ENCODE peak calls at places on chromosomes 5 and 9, in five cellular contexts. S is HepG2, P is K562, X is IMR-90, R is GM12878. C is an unnamed sample.

GRCh38 chr5:111792659-111793058 is 35.7 kb upstream of the NREP start:
- DNase-seq in S (no peak), P (no peak), X (peak), R (no peak), C (no peak)

GRCh38 chr5:71969464-71969863 is 137.8 kb upstream of the MAP1B start:
- DNase-seq in S (no peak), P (no peak), X (no peak), R (no peak), C (no peak)

GRCh38 chr9:111961011-111961410 is 64.4 kb downstream of the UGCG start:
- DNase-seq in S (no peak), P (no peak), X (peak), R (no peak), C (no peak)

GRCh38 chr5:155529366-155529765 is 515.8 kb downstream of the KIF4B start:
- DNase-seq in S (no peak), P (no peak), X (no peak), R (no peak), C (no peak)

GRCh38 chr5:161547573-161548471 is 1.3 kb upstream of the GABRB2 start:
- DNase-seq in S (no peak), P (no peak), X (no peak), R (no peak), C (peak)

GRCh38 chr9:127931092-127931881 is 710 bp upstream of the PIP5KL1 start:
- DNase-seq in S (peak), P (peak), X (peak), R (no peak), C (peak)

GRCh38 chr5:56037531-56038010 is 42.8 kb upstream of the IL6ST start:
- DNase-seq in S (no peak), P (peak), X (no peak), R (no peak), C (no peak)

GRCh38 chr9:137972355-137972987 is 94.9 kb downstream of the CACNA1B start:
- DNase-seq in S (no peak), P (no peak), X (no peak), R (no peak), C (no peak)

GRCh38 chr5:147675168-147675567 is 107.4 kb downstream of the JAKMIP2 start:
- DNase-seq in S (peak), P (no peak), X (no peak), R (no peak), C (no peak)

GRCh38 chr9:121889990-121890563 is 203.0 kb downstream of the TTLL11 start:
- DNase-seq in S (no peak), P (no peak), X (peak), R (no peak), C (no peak)

GRCh38 chr5:181051841-181052525 is 11.9 kb downstream of the BTNL9 start:
- DNase-seq in S (no peak), P (no peak), X (no peak), R (no peak), C (no peak)

GRCh38 chr9:127578952-127579853 is 32.9 kb upstream of the STXBP1 start:
- DNase-seq in S (peak), P (peak), X (peak), R (peak), C (peak)

GRCh38 chr5:34507948-34508347 is 148.2 kb upstream of the RAI14 start:
- DNase-seq in S (no peak), P (no peak), X (no peak), R (no peak), C (no peak)

GRCh38 chr5:81750308-81751008 is 439 bp downstream of the SSBP2 start:
- DNase-seq in S (no peak), P (no peak), X (no peak), R (no peak), C (peak)

GRCh38 chr9:76773051-76773450 is 8.8 kb downstream of the PCA3 start:
- DNase-seq in S (no peak), P (no peak), X (no peak), R (no peak), C (no peak)

GRCh38 chr5:41793156-41793770 is 77.0 kb downstream of the OXCT1 start:
- DNase-seq in S (no peak), P (no peak), X (peak), R (no peak), C (no peak)

GRCh38 chr5:115573133-115573532 is 28.6 kb upstream of the FEM1C start:
- DNase-seq in S (no peak), P (no peak), X (peak), R (no peak), C (no peak)

GRCh38 chr9:18349530-18349929 is 124.4 kb upstream of the ADAMTSL1 start:
- DNase-seq in S (no peak), P (no peak), X (no peak), R (no peak), C (no peak)

GRCh38 chr5:141713616-141714309 is 31.7 kb upstream of the ARAP3 start:
- DNase-seq in S (peak), P (no peak), X (no peak), R (no peak), C (peak)

GRCh38 chr5:80763873-80764647 is 109.3 kb upstream of the DHFR start:
- DNase-seq in S (no peak), P (no peak), X (peak), R (no peak), C (no peak)

GRCh38 chr5:40570408-40571129 is 109.1 kb upstream of the PTGER4 start:
- DNase-seq in S (no peak), P (no peak), X (peak), R (peak), C (peak)

GRCh38 chr5:124628251-124628650 is 118.2 kb downstream of the ZNF608 start:
- DNase-seq in S (no peak), P (no peak), X (peak), R (no peak), C (no peak)

GRCh38 chr5:59584858-59585846 is 308.4 kb downstream of the PDE4D start:
- DNase-seq in S (no peak), P (no peak), X (no peak), R (no peak), C (no peak)

GRCh38 chr9:15353892-15354291 is 46.9 kb upstream of the TTC39B start:
- DNase-seq in S (no peak), P (no peak), X (no peak), R (no peak), C (no peak)

DNA sequence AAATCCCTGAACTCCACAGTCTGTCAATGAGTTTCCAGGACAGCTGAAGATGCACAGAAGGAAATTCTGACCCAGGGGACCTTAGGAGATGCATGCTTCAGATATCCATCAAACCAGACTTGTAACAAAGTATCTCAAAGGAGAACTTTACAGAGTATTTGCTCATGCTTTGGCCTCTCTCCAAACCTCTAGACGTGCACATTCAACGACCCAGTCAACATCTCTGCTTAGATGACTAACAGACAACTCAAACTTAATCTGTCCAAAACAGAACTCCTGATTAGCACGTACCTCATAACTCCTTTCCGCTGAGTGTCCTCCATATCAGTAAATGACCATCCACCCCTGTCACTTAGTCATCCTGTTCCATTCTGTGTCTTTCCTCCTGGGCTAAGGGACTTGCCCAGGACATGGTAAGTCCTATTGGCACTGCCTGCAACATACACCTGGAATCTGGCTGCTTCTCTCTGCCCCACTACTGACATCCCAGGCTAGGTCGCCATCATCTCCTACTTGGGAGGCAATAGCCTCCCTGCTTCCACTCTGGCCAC is 107.4 kb downstream of the LMNB1 start:
- DNase-seq in S (no peak), P (peak), X (peak), R (no peak), C (no peak)
- TF ChIP-seq POLR2A in S (no peak), P (peak), X (no peak), R (no peak), C (no peak)

GRCh38 chr5:62596691-62597090 is 18.1 kb downstream of the LRRC70 start:
- DNase-seq in S (no peak), P (no peak), X (peak), R (no peak), C (no peak)

GRCh38 chr5:62596096-62596495 is 17.5 kb downstream of the LRRC70 start:
- DNase-seq in S (no peak), P (no peak), X (peak), R (no peak), C (no peak)

GRCh38 chr5:62603934-62604333 is 25.3 kb downstream of the LRRC70 start:
- DNase-seq in S (no peak), P (no peak), X (peak), R (no peak), C (no peak)

GRCh38 chr5:62597314-62597713 is 18.7 kb downstream of the LRRC70 start:
- DNase-seq in S (no peak), P (no peak), X (no peak), R (no peak), C (no peak)

DNA sequence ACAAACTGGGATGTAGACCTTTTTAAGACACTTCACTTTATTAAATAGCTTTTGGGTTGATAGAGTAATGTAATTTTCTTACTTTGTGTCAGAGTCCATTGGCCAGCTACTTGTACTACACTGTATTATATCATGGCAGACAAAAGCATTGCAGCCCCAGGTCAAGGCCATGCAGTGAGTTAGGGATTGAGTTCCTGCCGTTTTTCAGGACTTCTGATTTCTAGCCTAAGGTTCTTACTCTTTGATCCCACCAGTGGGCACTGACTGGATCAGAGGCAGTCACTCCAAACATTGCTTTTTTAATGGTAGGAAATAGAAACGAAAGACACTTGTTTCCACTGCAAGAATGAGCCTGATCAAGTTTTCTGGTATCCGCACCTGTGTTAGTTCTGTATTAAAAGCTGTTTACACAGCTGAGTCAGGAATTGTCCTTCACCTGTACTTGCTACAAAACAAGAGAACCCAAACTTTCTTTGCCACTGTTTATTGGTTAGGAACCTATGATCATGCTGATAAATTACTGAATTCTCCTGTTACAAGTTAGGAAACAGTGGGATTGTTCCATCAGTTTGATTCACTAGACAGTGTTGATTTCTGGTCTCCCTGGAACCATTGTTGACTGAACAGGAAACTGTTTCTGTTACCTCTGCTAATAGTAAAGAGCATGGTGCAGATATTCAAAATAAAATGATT is 22.1 kb downstream of the LRRC70 start:
- DNase-seq in S (peak), P (no peak), X (no peak), R (no peak), C (no peak)
- TF ChIP-seq SMC3 in S (no peak), P (no peak), X (no peak), R (no peak), C (no peak)

GRCh38 chr5:178137991-178138390 is 7.2 kb downstream of the RMND5B start:
- DNase-seq in S (no peak), P (no peak), X (no peak), R (no peak), C (no peak)
- TF ChIP-seq POLR2A in S (no peak), P (no peak), X (no peak), R (peak), C (no peak)

GRCh38 chr9:104075801-104076753 is 18.0 kb upstream of the SMC2 start:
- DNase-seq in S (no peak), P (no peak), X (peak), R (no peak), C (no peak)
- TF ChIP-seq SMC3 in S (no peak), P (no peak), X (no peak), R (no peak), C (no peak)

DNA sequence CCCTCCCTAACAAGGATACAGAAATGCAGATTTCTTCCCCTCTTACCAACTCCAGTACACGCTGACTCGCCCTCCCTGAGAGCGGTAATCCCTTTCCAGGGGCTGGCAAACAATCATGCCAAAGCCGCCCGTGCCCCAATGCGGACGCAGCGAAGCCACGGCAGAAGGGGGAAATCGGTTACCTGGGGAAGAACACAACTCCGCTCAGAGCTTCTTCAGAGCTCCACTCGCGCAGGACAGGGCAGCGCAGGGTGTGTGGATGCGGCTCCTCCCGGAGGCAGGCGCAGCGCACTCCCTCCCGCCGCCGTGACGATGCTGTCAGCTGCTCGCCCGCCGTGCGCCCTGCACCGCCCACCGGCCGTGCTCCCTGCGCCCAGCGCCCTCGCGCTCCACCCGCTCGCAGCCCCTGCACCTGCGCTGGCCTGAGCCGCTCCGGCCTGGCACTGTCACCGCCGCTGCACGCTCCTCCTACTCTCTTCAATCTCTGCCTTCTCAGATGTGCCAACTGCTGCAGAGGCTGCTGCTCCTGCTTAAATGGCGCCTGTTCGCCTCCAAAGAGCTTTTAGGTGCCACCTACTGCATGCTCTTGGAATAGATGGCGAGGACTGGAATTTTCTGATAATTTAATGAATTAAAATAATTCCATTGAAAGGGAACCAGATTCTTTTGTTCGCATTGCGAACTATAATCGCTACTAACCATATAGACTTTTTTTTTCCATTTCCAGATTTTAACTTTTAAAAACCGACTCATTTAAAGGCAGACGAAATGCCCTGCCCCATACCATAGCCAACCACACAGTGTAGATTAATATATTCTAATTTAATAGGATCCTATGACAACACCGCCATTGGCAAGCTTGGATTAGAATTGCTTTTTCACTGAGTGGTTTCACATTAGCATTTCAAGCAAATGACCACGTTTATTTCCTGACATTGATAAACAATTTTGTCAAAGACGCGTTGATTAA is at the start of gene DIRAS2:
- DNase-seq in S (no peak), P (no peak), X (peak), R (no peak), C (peak)
- TF ChIP-seq POLR2A in S (no peak), P (no peak), X (no peak), R (no peak), C (no peak)

DNA sequence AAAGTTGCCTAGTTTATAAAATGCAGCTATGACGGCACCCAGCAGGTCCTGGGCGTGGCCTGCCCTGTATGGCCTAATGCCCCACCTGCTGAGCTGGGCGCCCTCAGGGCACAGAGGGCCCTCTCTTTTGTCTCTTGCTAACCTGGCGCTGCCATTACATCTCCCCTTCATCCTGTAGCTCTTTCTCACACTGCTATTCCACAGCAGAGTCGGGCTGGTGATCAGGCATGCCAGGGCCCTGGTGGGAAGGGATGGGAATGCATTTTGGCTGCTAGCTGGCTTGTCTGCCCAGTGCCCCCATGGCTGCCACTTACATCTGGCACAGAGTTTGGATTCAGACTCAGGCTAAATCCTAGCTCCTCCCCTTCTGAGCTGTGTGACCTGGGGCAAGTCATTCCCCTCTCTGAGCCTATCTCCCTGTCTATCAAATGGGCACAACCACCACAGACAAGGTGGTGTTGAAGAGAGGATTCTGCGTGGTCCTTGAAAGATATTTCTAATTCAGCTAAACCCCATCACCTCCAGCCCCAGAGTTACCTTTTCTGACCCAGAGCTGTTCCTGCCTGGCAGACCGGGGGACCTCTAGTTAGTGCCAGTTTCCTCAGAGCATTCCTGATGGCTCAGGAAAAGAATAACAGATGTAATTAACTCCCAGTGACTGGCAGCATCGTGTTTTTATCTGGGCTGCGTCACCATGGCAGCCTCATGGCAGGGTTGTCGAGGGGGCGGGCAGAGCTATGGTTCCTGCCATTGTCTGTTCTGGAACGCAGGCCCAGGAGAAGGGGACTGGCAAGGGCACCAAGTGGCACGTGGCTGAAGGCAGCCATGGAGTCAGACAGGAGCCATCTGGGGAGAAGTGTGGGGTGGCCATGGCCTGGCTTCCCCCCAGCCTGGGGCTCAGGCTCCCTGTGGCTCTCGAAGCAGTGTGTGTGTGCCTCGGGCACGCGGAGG is 6.3 kb downstream of the PRR7 start:
- DNase-seq in S (no peak), P (no peak), X (no peak), R (no peak), C (no peak)
- TF ChIP-seq SMC3 in S (no peak), P (no peak), X (no peak), R (no peak), C (no peak)

GRCh38 chr9:109331353-109331752 is 10.5 kb upstream of the EPB41L4B start:
- DNase-seq in S (no peak), P (no peak), X (no peak), R (no peak), C (no peak)
- TF ChIP-seq POLR2A in S (no peak), P (no peak), X (no peak), R (no peak), C (no peak)